ENCODE peak calls at places on chromosomes 11 and 22, in five cellular contexts. N, B, V, X and P are unnamed samples.

GRCh38 chr11:125170406-125171031 is 6.0 kb downstream of the PKNOX2 start:
- DNase-seq in V (no peak), X (peak; percentile 97), N (no peak), B (no peak), P (no peak)

GRCh38 chr22:45344339-45344738 is 34.6 kb downstream of the FAM118A start:
- DNase-seq in V (peak; percentile 38), X (peak; percentile 34), B (peak; percentile 26), N (no peak), P (no peak)

GRCh38 chr11:87422566-87422965 is 384.8 kb downstream of the TMEM135 start:
- DNase-seq in V (no peak), B (peak; percentile 72), X (peak; percentile 44), N (peak; percentile 97), P (no peak)

GRCh38 chr11:8085006-8085645 is 4.1 kb downstream of the TUB start:
- DNase-seq in B (no peak), N (no peak), V (no peak), X (no peak), P (no peak)

GRCh38 chr22:49789289-49790141 is 38.2 kb downstream of the BRD1 start:
- DNase-seq in X (peak; percentile 30), V (no peak), B (no peak), N (no peak), P (no peak)

GRCh38 chr11:33618956-33619355 is 81.7 kb downstream of the C11orf91 start:
- DNase-seq in X (no peak), N (no peak), V (no peak), B (no peak), P (no peak)

GRCh38 chr11:104352036-104352435 is 188.1 kb upstream of the PDGFD start:
- DNase-seq in B (peak; percentile 79), X (no peak), V (no peak), N (peak; percentile 89), P (no peak)

GRCh38 chr11:108565653-108566052 is 27.9 kb downstream of the EXPH5 start:
- DNase-seq in X (no peak), N (no peak), B (no peak), V (no peak), P (no peak)

GRCh38 chr11:119149371-119150275 is 771 bp downstream of the ABCG4 start:
- DNase-seq in V (peak; percentile 39), B (no peak), N (no peak), X (no peak), P (no peak)

GRCh38 chr11:6418958-6419611 is at the start of gene APBB1:
- DNase-seq in X (peak; percentile 47), V (peak; percentile 66), B (no peak), N (peak; percentile 63), P (peak; percentile 86)

GRCh38 chr22:34070051-34070450 is 149.8 kb upstream of the LARGE1 start:
- DNase-seq in N (no peak), B (no peak), X (no peak), V (no peak), P (no peak)

GRCh38 chr11:99534812-99535211 is 514.1 kb downstream of the CNTN5 start:
- DNase-seq in X (no peak), V (no peak), N (peak; percentile 75), B (peak; percentile 5), P (no peak)

GRCh38 chr11:11444027-11444799 is 91.2 kb upstream of the CSNK2A3 start:
- DNase-seq in X (peak; percentile 54), N (no peak), V (no peak), B (peak; percentile 44), P (no peak)

GRCh38 chr11:118050208-118050891 is 26.5 kb upstream of the TMPRSS4 start:
- DNase-seq in V (no peak), X (no peak), N (no peak), B (no peak), P (no peak)

GRCh38 chr11:82775736-82776346 is 42.2 kb upstream of the FAM181B start:
- DNase-seq in N (peak; percentile 89), B (peak; percentile 55), X (peak; percentile 61), V (peak; percentile 72), P (peak; percentile 51)

GRCh38 chr11:95821640-95822039 is 31.3 kb downstream of the CEP57 start:
- DNase-seq in V (no peak), B (peak; percentile 55), N (peak; percentile 53), X (peak; percentile 67), P (no peak)

GRCh38 chr11:1211838-1212237 is 11.0 kb upstream of the MUC5B start:
- DNase-seq in N (no peak), V (no peak), B (no peak), X (no peak), P (no peak)

GRCh38 chr11:38582151-38582550 is 1984.1 kb upstream of the RAG2 start:
- DNase-seq in B (no peak), X (no peak), V (no peak), N (peak; percentile 37), P (no peak)

GRCh38 chr22:36775589-36775965 is 342 bp downstream of the IFT27 start:
- DNase-seq in X (peak; percentile 14), B (no peak), N (peak; percentile 7), V (no peak), P (peak; percentile 36)

GRCh38 chr11:46675288-46675851 is 25.0 kb downstream of the ARHGAP1 start:
- DNase-seq in V (no peak), B (peak; percentile 72), N (peak; percentile 72), X (peak; percentile 88), P (peak; percentile 34)

GRCh38 chr11:115618428-115618827 is 114.2 kb upstream of the CADM1 start:
- DNase-seq in X (no peak), B (peak; percentile 73), N (no peak), V (no peak), P (no peak)

GRCh38 chr11:70569996-70570692 is 171.8 kb downstream of the CTTN start:
- DNase-seq in B (peak; percentile 22), X (no peak), N (no peak), V (no peak), P (no peak)

GRCh38 chr22:48083502-48083901 is 1321.1 kb downstream of the TBC1D22A start:
- DNase-seq in X (no peak), N (no peak), B (no peak), V (no peak), P (no peak)

GRCh38 chr11:77173494-77173893 is 45.4 kb downstream of the MYO7A start:
- DNase-seq in N (no peak), X (no peak), B (no peak), V (no peak), P (no peak)

GRCh38 chr11:123407124-123407995 is 22.7 kb upstream of the GRAMD1B start:
- DNase-seq in B (peak; percentile 75), X (peak; percentile 80), V (peak; percentile 83), N (peak; percentile 95), P (no peak)

DNA sequence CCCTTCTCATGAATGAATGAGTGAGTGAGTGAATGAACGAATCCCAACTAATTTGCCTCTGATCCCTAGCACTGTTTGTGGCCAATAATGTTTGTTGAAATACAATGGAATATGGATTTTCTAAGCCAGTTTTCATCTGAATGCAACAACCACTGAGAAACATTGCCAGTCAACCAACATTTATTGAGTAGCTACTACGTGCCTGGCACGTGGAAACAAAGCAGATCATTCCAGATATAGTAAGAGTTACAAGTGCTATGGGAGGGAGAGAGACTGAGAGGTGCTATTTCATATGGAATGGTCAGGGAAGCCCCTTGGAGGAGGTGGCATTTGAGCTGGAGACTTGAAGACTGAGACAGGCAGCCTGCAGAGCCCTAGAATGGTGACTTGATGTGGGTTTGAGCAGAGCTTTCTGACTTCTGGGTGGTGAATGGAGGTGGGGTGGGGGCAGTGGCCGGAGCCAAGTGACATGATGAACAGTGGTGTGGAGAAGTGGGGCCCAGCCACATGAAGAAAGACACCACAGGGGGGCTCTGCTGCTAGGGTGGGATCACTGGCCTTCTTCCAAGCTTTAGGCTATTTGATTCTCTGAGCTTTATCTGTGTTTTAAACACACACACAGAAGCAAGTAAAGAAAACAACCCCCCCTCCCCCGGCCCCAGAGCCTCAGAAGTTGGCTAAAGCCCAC is 35.1 kb upstream of the SMTN start:
- DNase-seq in B (no peak), N (no peak), X (no peak), V (no peak), P (no peak)
- TF ChIP-seq CTCF in B (no peak), N (no peak), X (no peak), V (no peak), P (no peak)

GRCh38 chr22:26479043-26479791 is 4.4 kb downstream of the HPS4 start:
- DNase-seq in B (no peak), X (no peak), V (no peak), N (no peak), P (no peak)
- TF ChIP-seq CTCF in B (no peak), X (no peak), V (no peak), N (no peak), P (no peak)

GRCh38 chr11:66418168-66418985 is 2.5 kb upstream of the NPAS4 start:
- DNase-seq in N (peak; percentile 90), B (peak; percentile 80), V (peak; percentile 86), X (peak; percentile 95), P (peak; percentile 65)
- TF ChIP-seq CTCF in N (peak; percentile 73), B (peak; percentile 66), V (peak; percentile 58), X (peak; percentile 69), P (peak; percentile 24)

DNA sequence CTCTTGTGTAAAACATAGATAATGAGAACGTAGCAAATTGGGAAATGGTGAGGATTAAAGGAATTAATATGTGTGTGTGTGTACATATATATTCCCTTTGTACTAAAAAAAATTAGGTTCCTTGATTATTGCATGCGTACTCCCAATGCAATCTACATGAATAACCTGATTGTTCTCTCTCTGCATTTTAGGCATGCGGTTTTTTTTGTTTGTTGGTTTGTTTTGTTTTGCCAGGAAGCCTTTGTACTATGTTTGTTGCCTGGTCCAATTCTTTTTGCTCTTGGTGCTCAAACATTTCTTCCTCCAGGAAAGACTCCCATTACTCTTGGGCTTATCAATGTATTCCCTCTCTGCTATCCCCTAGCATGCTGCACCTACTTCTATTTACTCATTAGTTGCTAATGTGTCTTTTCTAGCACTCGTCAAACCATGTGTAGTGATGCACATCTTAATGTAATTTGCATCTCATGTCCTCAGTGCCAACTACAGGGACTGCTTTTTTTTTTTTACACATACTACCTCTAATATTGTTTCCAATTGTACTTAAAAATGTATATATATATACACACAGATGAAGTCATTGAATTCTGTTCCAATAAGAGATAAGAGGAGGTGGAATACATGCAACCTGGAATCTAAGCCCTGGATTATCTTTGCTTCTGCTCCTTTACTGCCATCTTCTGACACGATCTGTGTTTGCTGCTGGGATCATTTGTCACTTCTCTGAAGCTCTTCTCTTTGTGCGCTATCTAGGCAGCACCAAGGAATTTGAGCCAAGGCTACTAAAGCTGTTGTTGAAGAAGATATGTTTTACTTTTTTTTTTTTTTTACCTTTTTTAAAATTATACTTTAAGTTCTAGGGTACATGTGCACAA is 197.2 kb upstream of the ANO3 start:
- DNase-seq in N (peak; percentile 25), X (peak; percentile 31), V (peak; percentile 35), B (peak; percentile 35), P (no peak)
- TF ChIP-seq CTCF in N (no peak), X (peak; percentile 29), V (peak; percentile 67), B (peak; percentile 26), P (peak; percentile 35)

DNA sequence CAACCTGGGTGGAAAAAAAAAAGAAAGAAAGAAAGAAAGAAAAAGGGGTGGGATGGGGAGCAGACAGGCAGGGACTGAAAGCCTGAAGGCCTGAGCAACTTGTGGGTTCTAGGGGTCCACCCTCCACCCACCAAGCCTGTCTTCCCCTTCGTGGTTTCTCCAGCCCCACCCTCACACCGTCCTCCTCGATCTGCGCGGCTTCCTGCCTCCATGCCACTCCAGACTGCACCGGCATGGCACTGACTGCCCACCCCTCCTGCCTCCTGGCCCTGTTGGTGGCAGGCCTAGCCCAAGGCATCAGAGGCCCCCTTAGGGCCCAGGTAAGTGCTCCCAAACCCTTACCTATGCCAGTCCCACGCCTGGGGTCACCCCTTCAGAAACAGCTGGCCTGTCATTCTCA is at the start of gene CTSW:
- DNase-seq in N (no peak), V (no peak), X (no peak), B (no peak), P (no peak)
- TF ChIP-seq CTCF in N (no peak), V (no peak), X (no peak), B (no peak), P (no peak)